ENCODE peak calls at places on chromosomes 16 and 17, in ten cellular contexts. One of them, this sample, is unnamed.

GRCh38 chr17:65572186-65572580 is 10.7 kb upstream of the AXIN2 start:
- DNase-seq in naive thymus-derived CD8-positive, alpha-beta T cell: no peak
- DNase-seq in GM04504: no peak
- DNase-seq in fibroblast of the conjunctiva: no peak
- DNase-seq in mesendoderm: no peak
- DNase-seq in activated CD4-positive, CD25-positive, alpha-beta regulatory T cell treated with anti-CD3 and anti-CD28 coated beads, Interleukin-2, amount 50 U/mL, for 16 hours: no peak
- DNase-seq in activated naive CD4-positive, alpha-beta T cell treated with Interleukin-2 at 50 U/mL for 16 hours: no peak
- DNase-seq in GM12865: no peak
- DNase-seq in amniotic stem cell: no peak
- DNase-seq in KBM-7: no peak
- DNase-seq in this sample: no peak

GRCh38 chr17:29145289-29146058 is 34.7 kb downstream of the MYO18A start:
- DNase-seq in naive thymus-derived CD8-positive, alpha-beta T cell: peak
- DNase-seq in GM04504: peak
- DNase-seq in fibroblast of the conjunctiva: peak
- DNase-seq in mesendoderm: peak
- DNase-seq in activated CD4-positive, CD25-positive, alpha-beta regulatory T cell treated with anti-CD3 and anti-CD28 coated beads, Interleukin-2, amount 50 U/mL, for 16 hours: peak
- DNase-seq in activated naive CD4-positive, alpha-beta T cell treated with Interleukin-2 at 50 U/mL for 16 hours: peak
- DNase-seq in GM12865: peak
- DNase-seq in amniotic stem cell: peak
- DNase-seq in KBM-7: peak
- DNase-seq in this sample: peak

GRCh38 chr17:39867084-39867890 is 715 bp upstream of the ZPBP2 start:
- DNase-seq in naive thymus-derived CD8-positive, alpha-beta T cell: peak
- DNase-seq in GM04504: no peak
- DNase-seq in fibroblast of the conjunctiva: no peak
- DNase-seq in mesendoderm: no peak
- DNase-seq in activated CD4-positive, CD25-positive, alpha-beta regulatory T cell treated with anti-CD3 and anti-CD28 coated beads, Interleukin-2, amount 50 U/mL, for 16 hours: peak
- DNase-seq in activated naive CD4-positive, alpha-beta T cell treated with Interleukin-2 at 50 U/mL for 16 hours: peak
- DNase-seq in GM12865: peak
- DNase-seq in amniotic stem cell: no peak
- DNase-seq in KBM-7: no peak
- DNase-seq in this sample: no peak

GRCh38 chr17:72691601-72692000 is 400.9 kb downstream of the SLC39A11 start:
- DNase-seq in naive thymus-derived CD8-positive, alpha-beta T cell: no peak
- DNase-seq in GM04504: peak
- DNase-seq in fibroblast of the conjunctiva: no peak
- DNase-seq in mesendoderm: no peak
- DNase-seq in activated CD4-positive, CD25-positive, alpha-beta regulatory T cell treated with anti-CD3 and anti-CD28 coated beads, Interleukin-2, amount 50 U/mL, for 16 hours: no peak
- DNase-seq in activated naive CD4-positive, alpha-beta T cell treated with Interleukin-2 at 50 U/mL for 16 hours: no peak
- DNase-seq in GM12865: no peak
- DNase-seq in amniotic stem cell: peak
- DNase-seq in KBM-7: no peak
- DNase-seq in this sample: no peak

GRCh38 chr17:65020284-65020683 is 36.3 kb downstream of the GNA13 start:
- DNase-seq in naive thymus-derived CD8-positive, alpha-beta T cell: no peak
- DNase-seq in GM04504: peak
- DNase-seq in fibroblast of the conjunctiva: peak
- DNase-seq in mesendoderm: no peak
- DNase-seq in activated CD4-positive, CD25-positive, alpha-beta regulatory T cell treated with anti-CD3 and anti-CD28 coated beads, Interleukin-2, amount 50 U/mL, for 16 hours: no peak
- DNase-seq in activated naive CD4-positive, alpha-beta T cell treated with Interleukin-2 at 50 U/mL for 16 hours: no peak
- DNase-seq in GM12865: no peak
- DNase-seq in amniotic stem cell: no peak
- DNase-seq in KBM-7: peak
- DNase-seq in this sample: no peak

GRCh38 chr17:16919663-16920627 is 52.0 kb downstream of the TNFRSF13B start:
- DNase-seq in naive thymus-derived CD8-positive, alpha-beta T cell: no peak
- DNase-seq in GM04504: no peak
- DNase-seq in fibroblast of the conjunctiva: no peak
- DNase-seq in mesendoderm: peak
- DNase-seq in activated CD4-positive, CD25-positive, alpha-beta regulatory T cell treated with anti-CD3 and anti-CD28 coated beads, Interleukin-2, amount 50 U/mL, for 16 hours: no peak
- DNase-seq in activated naive CD4-positive, alpha-beta T cell treated with Interleukin-2 at 50 U/mL for 16 hours: no peak
- DNase-seq in GM12865: peak
- DNase-seq in amniotic stem cell: no peak
- DNase-seq in KBM-7: no peak
- DNase-seq in this sample: no peak

GRCh38 chr17:4953461-4953961 is 2.6 kb downstream of the ENO3 start:
- DNase-seq in naive thymus-derived CD8-positive, alpha-beta T cell: no peak
- DNase-seq in GM04504: no peak
- DNase-seq in fibroblast of the conjunctiva: no peak
- DNase-seq in mesendoderm: no peak
- DNase-seq in activated CD4-positive, CD25-positive, alpha-beta regulatory T cell treated with anti-CD3 and anti-CD28 coated beads, Interleukin-2, amount 50 U/mL, for 16 hours: no peak
- DNase-seq in activated naive CD4-positive, alpha-beta T cell treated with Interleukin-2 at 50 U/mL for 16 hours: no peak
- DNase-seq in GM12865: no peak
- DNase-seq in amniotic stem cell: peak
- DNase-seq in KBM-7: no peak
- DNase-seq in this sample: no peak

GRCh38 chr17:72726936-72727335 is 365.6 kb downstream of the SLC39A11 start:
- DNase-seq in naive thymus-derived CD8-positive, alpha-beta T cell: peak
- DNase-seq in GM04504: no peak
- DNase-seq in fibroblast of the conjunctiva: no peak
- DNase-seq in mesendoderm: no peak
- DNase-seq in activated CD4-positive, CD25-positive, alpha-beta regulatory T cell treated with anti-CD3 and anti-CD28 coated beads, Interleukin-2, amount 50 U/mL, for 16 hours: no peak
- DNase-seq in activated naive CD4-positive, alpha-beta T cell treated with Interleukin-2 at 50 U/mL for 16 hours: peak
- DNase-seq in GM12865: peak
- DNase-seq in amniotic stem cell: no peak
- DNase-seq in KBM-7: peak
- DNase-seq in this sample: no peak

GRCh38 chr16:84785843-84786538 is 33.8 kb upstream of the CRISPLD2 start:
- DNase-seq in naive thymus-derived CD8-positive, alpha-beta T cell: no peak
- DNase-seq in GM04504: no peak
- DNase-seq in fibroblast of the conjunctiva: peak
- DNase-seq in mesendoderm: no peak
- DNase-seq in activated CD4-positive, CD25-positive, alpha-beta regulatory T cell treated with anti-CD3 and anti-CD28 coated beads, Interleukin-2, amount 50 U/mL, for 16 hours: no peak
- DNase-seq in activated naive CD4-positive, alpha-beta T cell treated with Interleukin-2 at 50 U/mL for 16 hours: no peak
- DNase-seq in GM12865: no peak
- DNase-seq in amniotic stem cell: no peak
- DNase-seq in KBM-7: no peak
- DNase-seq in this sample: no peak

GRCh38 chr17:2962236-2962635 is 101.2 kb downstream of the OR1D5 start:
- DNase-seq in naive thymus-derived CD8-positive, alpha-beta T cell: no peak
- DNase-seq in GM04504: no peak
- DNase-seq in fibroblast of the conjunctiva: no peak
- DNase-seq in mesendoderm: no peak
- DNase-seq in activated CD4-positive, CD25-positive, alpha-beta regulatory T cell treated with anti-CD3 and anti-CD28 coated beads, Interleukin-2, amount 50 U/mL, for 16 hours: no peak
- DNase-seq in activated naive CD4-positive, alpha-beta T cell treated with Interleukin-2 at 50 U/mL for 16 hours: no peak
- DNase-seq in GM12865: no peak
- DNase-seq in amniotic stem cell: no peak
- DNase-seq in KBM-7: no peak
- DNase-seq in this sample: no peak

GRCh38 chr17:28404007-28404406 is 2.0 kb downstream of the SLC46A1 start:
- DNase-seq in naive thymus-derived CD8-positive, alpha-beta T cell: no peak
- DNase-seq in GM04504: no peak
- DNase-seq in fibroblast of the conjunctiva: no peak
- DNase-seq in mesendoderm: no peak
- DNase-seq in activated CD4-positive, CD25-positive, alpha-beta regulatory T cell treated with anti-CD3 and anti-CD28 coated beads, Interleukin-2, amount 50 U/mL, for 16 hours: no peak
- DNase-seq in activated naive CD4-positive, alpha-beta T cell treated with Interleukin-2 at 50 U/mL for 16 hours: no peak
- DNase-seq in GM12865: no peak
- DNase-seq in amniotic stem cell: no peak
- DNase-seq in KBM-7: peak
- DNase-seq in this sample: no peak

GRCh38 chr17:50939542-50939794 is 73.3 kb upstream of the TOB1 start:
- DNase-seq in naive thymus-derived CD8-positive, alpha-beta T cell: no peak
- DNase-seq in GM04504: no peak
- DNase-seq in fibroblast of the conjunctiva: no peak
- DNase-seq in mesendoderm: no peak
- DNase-seq in activated CD4-positive, CD25-positive, alpha-beta regulatory T cell treated with anti-CD3 and anti-CD28 coated beads, Interleukin-2, amount 50 U/mL, for 16 hours: no peak
- DNase-seq in activated naive CD4-positive, alpha-beta T cell treated with Interleukin-2 at 50 U/mL for 16 hours: no peak
- DNase-seq in GM12865: no peak
- DNase-seq in amniotic stem cell: no peak
- DNase-seq in KBM-7: no peak
- DNase-seq in this sample: no peak

GRCh38 chr17:69060835-69061234 is at the start of gene ABCA9:
- DNase-seq in naive thymus-derived CD8-positive, alpha-beta T cell: no peak
- DNase-seq in GM04504: peak
- DNase-seq in fibroblast of the conjunctiva: peak
- DNase-seq in mesendoderm: no peak
- DNase-seq in activated CD4-positive, CD25-positive, alpha-beta regulatory T cell treated with anti-CD3 and anti-CD28 coated beads, Interleukin-2, amount 50 U/mL, for 16 hours: no peak
- DNase-seq in activated naive CD4-positive, alpha-beta T cell treated with Interleukin-2 at 50 U/mL for 16 hours: no peak
- DNase-seq in GM12865: no peak
- DNase-seq in amniotic stem cell: peak
- DNase-seq in KBM-7: no peak
- DNase-seq in this sample: no peak

GRCh38 chr17:82299452-82299851 is 18.0 kb downstream of the CD7 start:
- DNase-seq in naive thymus-derived CD8-positive, alpha-beta T cell: no peak
- DNase-seq in GM04504: no peak
- DNase-seq in fibroblast of the conjunctiva: no peak
- DNase-seq in mesendoderm: no peak
- DNase-seq in activated CD4-positive, CD25-positive, alpha-beta regulatory T cell treated with anti-CD3 and anti-CD28 coated beads, Interleukin-2, amount 50 U/mL, for 16 hours: no peak
- DNase-seq in activated naive CD4-positive, alpha-beta T cell treated with Interleukin-2 at 50 U/mL for 16 hours: no peak
- DNase-seq in GM12865: no peak
- DNase-seq in amniotic stem cell: no peak
- DNase-seq in KBM-7: no peak
- DNase-seq in this sample: no peak

GRCh38 chr16:89815639-89816348 is 653 bp downstream of the FANCA start:
- DNase-seq in naive thymus-derived CD8-positive, alpha-beta T cell: no peak
- DNase-seq in GM04504: no peak
- DNase-seq in fibroblast of the conjunctiva: no peak
- DNase-seq in mesendoderm: peak
- DNase-seq in activated CD4-positive, CD25-positive, alpha-beta regulatory T cell treated with anti-CD3 and anti-CD28 coated beads, Interleukin-2, amount 50 U/mL, for 16 hours: no peak
- DNase-seq in activated naive CD4-positive, alpha-beta T cell treated with Interleukin-2 at 50 U/mL for 16 hours: no peak
- DNase-seq in GM12865: peak
- DNase-seq in amniotic stem cell: no peak
- DNase-seq in KBM-7: peak
- DNase-seq in this sample: no peak

GRCh38 chr17:77451271-77451893 is 310.6 kb downstream of the SEC14L1 start:
- DNase-seq in naive thymus-derived CD8-positive, alpha-beta T cell: peak
- DNase-seq in GM04504: no peak
- DNase-seq in fibroblast of the conjunctiva: no peak
- DNase-seq in mesendoderm: peak
- DNase-seq in activated CD4-positive, CD25-positive, alpha-beta regulatory T cell treated with anti-CD3 and anti-CD28 coated beads, Interleukin-2, amount 50 U/mL, for 16 hours: no peak
- DNase-seq in activated naive CD4-positive, alpha-beta T cell treated with Interleukin-2 at 50 U/mL for 16 hours: peak
- DNase-seq in GM12865: peak
- DNase-seq in amniotic stem cell: peak
- DNase-seq in KBM-7: no peak
- DNase-seq in this sample: peak

GRCh38 chr17:65249774-65250173 is 112.6 kb downstream of the RGS9 start:
- DNase-seq in naive thymus-derived CD8-positive, alpha-beta T cell: no peak
- DNase-seq in GM04504: no peak
- DNase-seq in fibroblast of the conjunctiva: no peak
- DNase-seq in mesendoderm: peak
- DNase-seq in activated CD4-positive, CD25-positive, alpha-beta regulatory T cell treated with anti-CD3 and anti-CD28 coated beads, Interleukin-2, amount 50 U/mL, for 16 hours: no peak
- DNase-seq in activated naive CD4-positive, alpha-beta T cell treated with Interleukin-2 at 50 U/mL for 16 hours: no peak
- DNase-seq in GM12865: no peak
- DNase-seq in amniotic stem cell: no peak
- DNase-seq in KBM-7: no peak
- DNase-seq in this sample: no peak

GRCh38 chr17:54864636-54865420 is 35.8 kb upstream of the TOM1L1 start:
- DNase-seq in naive thymus-derived CD8-positive, alpha-beta T cell: no peak
- DNase-seq in GM04504: no peak
- DNase-seq in fibroblast of the conjunctiva: no peak
- DNase-seq in mesendoderm: no peak
- DNase-seq in activated CD4-positive, CD25-positive, alpha-beta regulatory T cell treated with anti-CD3 and anti-CD28 coated beads, Interleukin-2, amount 50 U/mL, for 16 hours: no peak
- DNase-seq in activated naive CD4-positive, alpha-beta T cell treated with Interleukin-2 at 50 U/mL for 16 hours: no peak
- DNase-seq in GM12865: no peak
- DNase-seq in amniotic stem cell: no peak
- DNase-seq in KBM-7: no peak
- DNase-seq in this sample: no peak

GRCh38 chr16:86604436-86605220 is 26.3 kb downstream of the FOXL1 start:
- DNase-seq in naive thymus-derived CD8-positive, alpha-beta T cell: peak
- DNase-seq in GM04504: no peak
- DNase-seq in fibroblast of the conjunctiva: no peak
- DNase-seq in mesendoderm: no peak
- DNase-seq in activated CD4-positive, CD25-positive, alpha-beta regulatory T cell treated with anti-CD3 and anti-CD28 coated beads, Interleukin-2, amount 50 U/mL, for 16 hours: peak
- DNase-seq in activated naive CD4-positive, alpha-beta T cell treated with Interleukin-2 at 50 U/mL for 16 hours: peak
- DNase-seq in GM12865: peak
- DNase-seq in amniotic stem cell: no peak
- DNase-seq in KBM-7: no peak
- DNase-seq in this sample: no peak